ENCODE peak calls at places on chromosomes 12 and 14, in nine cellular contexts. B is EL; M is central memory CD8-positive, alpha-beta T cell; V is T-helper 2 cell; W is NB4; Q is stimulated activated CD8-positive, alpha-beta memory T cell treated with anti-CD3 and anti-CD28 coated beads, Interleukin-15, amount 100 ng/mL, for 48 hours; K is stimulated activated CD4-positive, alpha-beta T cell treated with anti-CD3 and anti-CD28 coated beads, Interleukin-1b, Interleukin-23, amount 100 ng/mL, for 1 hour; S is nephron progenitor cell; D is ELR. U is an unnamed sample.

GRCh38 chr12:68932123-68932700 is 759 bp downstream of the CPM start:
- DNase-seq in B (no peak), M (no peak), V (no peak), W (peak), Q (no peak), K (no peak), S (no peak), D (no peak), U (no peak)

GRCh38 chr12:92719674-92720073 is 16.9 kb downstream of the PLEKHG7 start:
- DNase-seq in B (peak), M (no peak), V (no peak), W (no peak), Q (no peak), K (no peak), S (no peak), D (peak), U (no peak)

GRCh38 chr14:24999157-24999556 is 50.8 kb downstream of the STXBP6 start:
- DNase-seq in B (no peak), M (no peak), V (no peak), W (no peak), Q (no peak), K (no peak), S (no peak), D (no peak), U (no peak)

GRCh38 chr12:58877243-58877743 is 43.0 kb downstream of the LRIG3 start:
- DNase-seq in B (peak), M (no peak), V (no peak), W (no peak), Q (no peak), K (no peak), S (no peak), D (peak), U (no peak)

GRCh38 chr14:106491851-106492250 is 965.5 kb downstream of the TMEM121 start:
- DNase-seq in B (no peak), M (no peak), V (no peak), W (peak), Q (no peak), K (no peak), S (peak), D (peak), U (no peak)

GRCh38 chr14:36843410-36843809 is 181.8 kb downstream of the PAX9 start:
- DNase-seq in B (no peak), M (no peak), V (no peak), W (no peak), Q (no peak), K (no peak), S (no peak), D (no peak), U (no peak)

GRCh38 chr14:73785336-73785833 is 66.2 kb upstream of the PTGR2 start:
- DNase-seq in B (peak), M (no peak), V (no peak), W (peak), Q (no peak), K (no peak), S (peak), D (peak), U (peak)

GRCh38 chr12:15601210-15601800 is 187.9 kb downstream of the EPS8 start:
- DNase-seq in B (peak), M (no peak), V (no peak), W (peak), Q (no peak), K (no peak), S (no peak), D (peak), U (no peak)

GRCh38 chr14:51041853-51042252 is 53.1 kb downstream of the TRIM9 start:
- DNase-seq in B (no peak), M (no peak), V (no peak), W (no peak), Q (no peak), K (no peak), S (no peak), D (no peak), U (no peak)

GRCh38 chr12:107610030-107610859 is 75.4 kb upstream of the PWP1 start:
- DNase-seq in B (peak), M (no peak), V (no peak), W (peak), Q (peak), K (no peak), S (peak), D (peak), U (peak)

GRCh38 chr14:21440857-21441256 is 15.1 kb downstream of the CHD8 start:
- DNase-seq in B (no peak), M (no peak), V (no peak), W (peak), Q (no peak), K (no peak), S (no peak), D (no peak), U (peak)

GRCh38 chr12:15532364-15532977 is 210.2 kb downstream of the PTPRO start:
- DNase-seq in B (peak), M (no peak), V (peak), W (peak), Q (no peak), K (no peak), S (peak), D (peak), U (peak)

GRCh38 chr14:35534884-35535793 is 1.2 kb downstream of the INSM2 start:
- DNase-seq in B (peak), M (peak), V (peak), W (peak), Q (peak), K (peak), S (peak), D (peak), U (peak)

GRCh38 chr12:99249543-99249942 is 398.0 kb upstream of the GARIN6 start:
- DNase-seq in B (no peak), M (no peak), V (no peak), W (peak), Q (no peak), K (no peak), S (no peak), D (no peak), U (no peak)

GRCh38 chr14:94827711-94828505 is 58.0 kb upstream of the GSC start:
- DNase-seq in B (no peak), M (no peak), V (no peak), W (no peak), Q (no peak), K (no peak), S (no peak), D (no peak), U (no peak)

GRCh38 chr12:55696796-55697462 is 10.8 kb downstream of the ITGA7 start:
- DNase-seq in B (no peak), M (no peak), V (no peak), W (no peak), Q (no peak), K (no peak), S (no peak), D (no peak), U (no peak)

GRCh38 chr12:75260316-75260715 is 50.7 kb upstream of the KCNC2 start:
- DNase-seq in B (peak), M (no peak), V (no peak), W (peak), Q (no peak), K (no peak), S (no peak), D (peak), U (no peak)

GRCh38 chr12:43988838-43989560 is 153.1 kb downstream of the TMEM117 start:
- DNase-seq in B (peak), M (no peak), V (no peak), W (no peak), Q (no peak), K (no peak), S (no peak), D (peak), U (no peak)

GRCh38 chr12:124928912-124929530 is 14.6 kb upstream of the UBC start:
- DNase-seq in B (peak), M (no peak), V (no peak), W (no peak), Q (no peak), K (no peak), S (no peak), D (peak), U (no peak)

GRCh38 chr12:25552681-25553080 is 402 bp downstream of the LMNTD1 start:
- DNase-seq in B (peak), M (no peak), V (no peak), W (no peak), Q (no peak), K (no peak), S (no peak), D (peak), U (no peak)

GRCh38 chr12:67534046-67534445 is 114.5 kb upstream of the DYRK2 start:
- DNase-seq in B (no peak), M (no peak), V (no peak), W (no peak), Q (no peak), K (no peak), S (no peak), D (no peak), U (no peak)

GRCh38 chr12:124655317-124656213 is 88.2 kb upstream of the NCOR2 start:
- DNase-seq in B (peak), M (no peak), V (no peak), W (peak), Q (no peak), K (no peak), S (peak), D (peak), U (peak)

GRCh38 chr14:77409131-77409533 is 14.2 kb downstream of the NOXRED1 start:
- DNase-seq in B (peak), M (no peak), V (no peak), W (peak), Q (no peak), K (no peak), S (no peak), D (peak), U (peak)

GRCh38 chr12:57864811-57865751 is 18.6 kb upstream of the CTDSP2 start:
- DNase-seq in B (peak), M (no peak), V (peak), W (peak), Q (no peak), K (no peak), S (peak), D (peak), U (peak)

GRCh38 chr12:26121323-26121740 is 3.5 kb downstream of the BHLHE41 start:
- DNase-seq in B (no peak), M (no peak), V (no peak), W (no peak), Q (no peak), K (no peak), S (no peak), D (no peak), U (no peak)

GRCh38 chr12:45034861-45035265 is 16.0 kb downstream of the DBX2 start:
- DNase-seq in B (no peak), M (no peak), V (no peak), W (no peak), Q (no peak), K (no peak), S (peak), D (no peak), U (no peak)

GRCh38 chr12:60138526-60138925 is 542.7 kb downstream of the SLC16A7 start:
- DNase-seq in B (no peak), M (no peak), V (no peak), W (no peak), Q (no peak), K (no peak), S (no peak), D (no peak), U (no peak)

GRCh38 chr14:85084344-85084743 is 445.6 kb upstream of the FLRT2 start:
- DNase-seq in B (no peak), M (no peak), V (no peak), W (no peak), Q (no peak), K (no peak), S (no peak), D (no peak), U (no peak)

GRCh38 chr14:65604946-65605345 is 192.4 kb downstream of the FUT8 start:
- DNase-seq in B (no peak), M (no peak), V (no peak), W (no peak), Q (no peak), K (no peak), S (no peak), D (peak), U (no peak)

GRCh38 chr12:122028601-122029560 is 7.2 kb downstream of the BCL7A start:
- DNase-seq in B (no peak), M (peak), V (no peak), W (peak), Q (peak), K (no peak), S (no peak), D (no peak), U (no peak)

GRCh38 chr12:96233941-96234461 is 39.8 kb downstream of the ELK3 start:
- DNase-seq in B (peak), M (no peak), V (no peak), W (no peak), Q (no peak), K (no peak), S (no peak), D (no peak), U (no peak)

GRCh38 chr14:105602243-105602750 is 75.9 kb downstream of the TMEM121 start:
- DNase-seq in B (no peak), M (no peak), V (no peak), W (no peak), Q (no peak), K (no peak), S (no peak), D (no peak), U (no peak)

GRCh38 chr14:93142854-93143652 is 27.3 kb upstream of the ITPK1 start:
- DNase-seq in B (no peak), M (no peak), V (no peak), W (no peak), Q (no peak), K (no peak), S (no peak), D (no peak), U (no peak)